ENCODE peak calls at places on chromosomes 4 and X, in nine cellular contexts. A is esophagus squamous epithelium; B is tibial artery; C is neuronal stem cell; N is endothelial cell of umbilical vein; T is testis; U is Panc1; K is sigmoid colon; R is CD8-positive, alpha-beta T cell. G is an unnamed sample.

GRCh38 chrX:75273483-75273882 is 402 bp upstream of the UPRT start:
- DNase-seq in K (no peak), R (no peak), A (no peak), T (peak; percentile 15), N (no peak), B (no peak), C (no peak), U (no peak), G (peak; percentile 30)

GRCh38 chrX:136386821-136387220 is 86.1 kb downstream of the ADGRG4 start:
- DNase-seq in T (no peak), N (no peak), B (no peak), A (no peak), C (no peak), R (no peak), K (no peak), U (no peak), G (no peak)

GRCh38 chr4:82394896-82395295 is 21.1 kb upstream of the HNRNPD start:
- DNase-seq in U (no peak), R (no peak), A (no peak), T (no peak), C (no peak), B (no peak), K (no peak), N (no peak), G (no peak)

GRCh38 chrX:139194571-139195280 is 335.8 kb upstream of the F9 start:
- DNase-seq in A (no peak), K (no peak), T (peak; percentile 37), U (no peak), C (no peak), R (no peak), N (no peak), B (no peak), G (no peak)

GRCh38 chrX:3442685-3443084 is 96.2 kb upstream of the MXRA5 start:
- DNase-seq in R (no peak), U (no peak), K (no peak), T (no peak), N (no peak), C (no peak), A (no peak), B (no peak), G (no peak)

GRCh38 chrX:42585842-42586621 is 191.9 kb downstream of the PPP1R2C start:
- DNase-seq in U (no peak), A (no peak), N (peak; percentile 55), C (no peak), K (no peak), T (no peak), R (no peak), B (no peak), G (no peak)

GRCh38 chr4:113945906-113946305 is 33.5 kb downstream of the ARSJ start:
- DNase-seq in T (no peak), K (no peak), N (no peak), U (no peak), R (no peak), B (no peak), A (no peak), C (no peak), G (no peak)

GRCh38 chr4:103400405-103400804 is 202.3 kb upstream of the CENPE start:
- DNase-seq in U (no peak), A (no peak), T (no peak), B (no peak), N (no peak), C (no peak), K (no peak), R (no peak), G (no peak)

GRCh38 chr4:143773998-143774898 is 73.8 kb upstream of the FREM3 start:
- DNase-seq in A (no peak), R (peak; percentile 36), C (peak; percentile 31), U (peak; percentile 38), T (peak; percentile 84), K (no peak), B (peak; percentile 27), N (peak; percentile 32), G (peak; percentile 54)

GRCh38 chrX:117538441-117539418 is 577.9 kb downstream of the KLHL13 start:
- DNase-seq in T (no peak), K (no peak), N (no peak), A (no peak), U (no peak), B (no peak), C (peak; percentile 2), R (no peak), G (no peak)

GRCh38 chr4:8439168-8439567 is 1.4 kb downstream of the ACOX3 start:
- DNase-seq in T (peak; percentile 60), N (peak; percentile 67), U (no peak), B (no peak), R (no peak), A (no peak), K (no peak), C (no peak), G (no peak)

GRCh38 chr4:25098964-25099843 is 61.0 kb downstream of the SEPSECS start:
- DNase-seq in N (peak; percentile 9), C (no peak), R (no peak), T (peak; percentile 96), A (no peak), K (no peak), U (no peak), B (peak; percentile 32), G (peak; percentile 61)

GRCh38 chr4:156958276-156959074 is 13.1 kb downstream of the PDGFC start:
- DNase-seq in N (no peak), K (no peak), B (no peak), A (no peak), U (no peak), T (no peak), C (no peak), R (no peak), G (no peak)

GRCh38 chrX:35726176-35726575 is 72.0 kb upstream of the MAGEB16 start:
- DNase-seq in N (peak; percentile 3), T (peak; percentile 14), A (no peak), U (no peak), C (no peak), K (no peak), R (no peak), B (no peak), G (no peak)

GRCh38 chr4:77600521-77601451 is 4.8 kb upstream of the CXCL13 start:
- DNase-seq in C (peak; percentile 18), R (no peak), T (peak; percentile 52), K (no peak), U (no peak), N (peak; percentile 29), B (no peak), A (no peak), G (peak; percentile 31)

GRCh38 chrX:72001471-72001870 is 90.8 kb downstream of the NHSL2 start:
- DNase-seq in C (no peak), T (no peak), N (no peak), K (no peak), B (no peak), A (no peak), U (no peak), R (no peak), G (no peak)

GRCh38 chrX:71999535-71999934 is 88.9 kb downstream of the NHSL2 start:
- DNase-seq in C (no peak), A (no peak), R (no peak), N (no peak), U (no peak), B (no peak), T (no peak), K (no peak), G (no peak)

GRCh38 chrX:71997320-71997719 is 86.7 kb downstream of the NHSL2 start:
- DNase-seq in T (no peak), C (no peak), A (no peak), U (no peak), B (no peak), R (no peak), N (no peak), K (no peak), G (no peak)

GRCh38 chrX:71996826-71997225 is 86.2 kb downstream of the NHSL2 start:
- DNase-seq in C (no peak), K (peak; percentile 91), R (no peak), T (peak; percentile 67), A (no peak), N (no peak), B (peak; percentile 70), U (no peak), G (no peak)

GRCh38 chrX:71998836-71999509 is 88.3 kb downstream of the NHSL2 start:
- DNase-seq in N (peak; percentile 36), C (no peak), R (peak; percentile 36), U (no peak), A (no peak), B (peak; percentile 38), K (no peak), T (peak; percentile 58), G (no peak)
- H3K4me1 ChIP-seq in N (peaks cover 3% of the 10 kb centered on the region), C (peaks cover 10% of the 10 kb centered on the region), R (no peaks in the 10 kb centered on the region), U (no peaks in the 10 kb centered on the region), A (no peaks in the 10 kb centered on the region), B (peaks cover 5% of the 10 kb centered on the region), K (no peaks in the 10 kb centered on the region), T (no peaks in the 10 kb centered on the region), G (no peaks in the 10 kb centered on the region)

GRCh38 chrX:14673764-14674163 is 144.4 kb downstream of the GLRA2 start:
- DNase-seq in B (no peak), R (no peak), U (no peak), K (no peak), N (peak; percentile 80), C (no peak), A (no peak), T (no peak), G (peak; percentile 20)
- H3K27ac ChIP-seq in B (no peak overlapping the region), R (no peak overlapping the region), U (no peak overlapping the region), K (no peak overlapping the region), N (no peak overlapping the region), C (no peak overlapping the region), A (no peak overlapping the region), T (no peak overlapping the region), G (no peak overlapping the region)

GRCh38 chrX:119427795-119428185 is 28.7 kb downstream of the SLC25A43 start:
- DNase-seq in A (no peak), K (no peak), C (no peak), R (no peak), B (no peak), N (no peak), U (no peak), T (no peak), G (no peak)

GRCh38 chrX:119423631-119424030 is 24.5 kb downstream of the SLC25A43 start:
- DNase-seq in B (no peak), U (no peak), A (no peak), N (peak; percentile 18), C (no peak), K (no peak), R (no peak), T (no peak), G (no peak)

GRCh38 chrX:119427024-119427794 is 28.1 kb downstream of the SLC25A43 start:
- DNase-seq in U (no peak), B (no peak), C (no peak), A (no peak), R (peak; percentile 10), T (peak; percentile 54), K (no peak), N (no peak), G (no peak)

GRCh38 chrX:119425050-119425449 is 25.9 kb downstream of the SLC25A43 start:
- DNase-seq in C (no peak), B (no peak), N (no peak), R (no peak), K (no peak), A (no peak), T (no peak), U (no peak), G (no peak)

GRCh38 chrX:119429471-119429870 is 30.3 kb downstream of the SLC25A43 start:
- DNase-seq in T (no peak), B (no peak), R (no peak), N (no peak), K (no peak), C (no peak), A (no peak), U (no peak), G (no peak)
- H3K4me3 ChIP-seq in T (no peak overlapping the region), B (no peak overlapping the region), R (no peak overlapping the region), N (no peak overlapping the region), K (no peak overlapping the region), C (no peak overlapping the region), A (no peak overlapping the region), U (no peak overlapping the region), G (no peak overlapping the region)

GRCh38 chr4:39169426-39169825 is 12.9 kb upstream of the WDR19 start:
- DNase-seq in B (no peak), A (no peak), N (no peak), C (no peak), U (no peak), R (no peak), T (no peak), K (no peak), G (no peak)
- H3K4me1 ChIP-seq in B (no peaks in the 10 kb centered on the region), A (no peaks in the 10 kb centered on the region), N (no peaks in the 10 kb centered on the region), C (no peaks in the 10 kb centered on the region), U (no peaks in the 10 kb centered on the region), R (no peaks in the 10 kb centered on the region), T (no peaks in the 10 kb centered on the region), K (no peaks in the 10 kb centered on the region), G (no peaks in the 10 kb centered on the region)